ENCODE peak calls at places on chromosomes 3 and 15, in nine cellular contexts. One of them, this sample, is unnamed.

GRCh38 chr3:171851685-171852084 is 8.5 kb downstream of the TMEM212 start:
- DNase-seq in GM12891: no peak
- DNase-seq in body of pancreas: no peak
- DNase-seq in lower leg skin: no peak
- DNase-seq in suprapubic skin: no peak
- DNase-seq in K562: no peak
- DNase-seq in transverse colon: no peak
- DNase-seq in tibial nerve: no peak
- DNase-seq in A549: peak
- DNase-seq in this sample: no peak

GRCh38 chr3:155604126-155604525 is 140.7 kb downstream of the PLCH1 start:
- DNase-seq in tibial nerve: no peak
- DNase-seq in GM12891: no peak
- DNase-seq in body of pancreas: no peak
- DNase-seq in A549: no peak
- DNase-seq in K562: no peak
- DNase-seq in suprapubic skin: no peak
- DNase-seq in lower leg skin: no peak
- DNase-seq in transverse colon: no peak
- DNase-seq in this sample: no peak

GRCh38 chr3:114899186-114899931 is 247.7 kb downstream of the ZBTB20 start:
- DNase-seq in body of pancreas: peak
- DNase-seq in tibial nerve: no peak
- DNase-seq in transverse colon: peak
- DNase-seq in suprapubic skin: no peak
- DNase-seq in K562: no peak
- DNase-seq in lower leg skin: no peak
- DNase-seq in GM12891: no peak
- DNase-seq in A549: peak
- DNase-seq in this sample: peak

GRCh38 chr3:34015204-34016142 is 217.0 kb downstream of the PDCD6IP start:
- DNase-seq in tibial nerve: no peak
- DNase-seq in transverse colon: no peak
- DNase-seq in K562: peak
- DNase-seq in lower leg skin: no peak
- DNase-seq in A549: peak
- DNase-seq in suprapubic skin: no peak
- DNase-seq in body of pancreas: no peak
- DNase-seq in GM12891: no peak
- DNase-seq in this sample: no peak

GRCh38 chr3:33377931-33378330 is 62.3 kb downstream of the UBP1 start:
- DNase-seq in suprapubic skin: no peak
- DNase-seq in body of pancreas: no peak
- DNase-seq in lower leg skin: no peak
- DNase-seq in A549: peak
- DNase-seq in GM12891: no peak
- DNase-seq in tibial nerve: no peak
- DNase-seq in K562: no peak
- DNase-seq in transverse colon: no peak
- DNase-seq in this sample: no peak

GRCh38 chr15:81023483-81024264 is 23.0 kb downstream of the TLNRD1 start:
- DNase-seq in body of pancreas: peak
- DNase-seq in A549: no peak
- DNase-seq in lower leg skin: peak
- DNase-seq in transverse colon: peak
- DNase-seq in tibial nerve: peak
- DNase-seq in suprapubic skin: peak
- DNase-seq in GM12891: no peak
- DNase-seq in K562: peak
- DNase-seq in this sample: no peak

GRCh38 chr3:123409443-123410148 is 39.3 kb downstream of the ADCY5 start:
- DNase-seq in body of pancreas: peak
- DNase-seq in GM12891: no peak
- DNase-seq in lower leg skin: no peak
- DNase-seq in suprapubic skin: no peak
- DNase-seq in tibial nerve: no peak
- DNase-seq in A549: peak
- DNase-seq in K562: no peak
- DNase-seq in transverse colon: peak
- DNase-seq in this sample: no peak

GRCh38 chr3:127320529-127321121 is 32.8 kb upstream of the PRR20G start:
- DNase-seq in transverse colon: no peak
- DNase-seq in A549: no peak
- DNase-seq in GM12891: no peak
- DNase-seq in suprapubic skin: no peak
- DNase-seq in K562: no peak
- DNase-seq in lower leg skin: no peak
- DNase-seq in tibial nerve: no peak
- DNase-seq in body of pancreas: no peak
- DNase-seq in this sample: no peak

GRCh38 chr15:50145451-50145872 is 26.4 kb upstream of the ATP8B4 start:
- DNase-seq in K562: peak
- DNase-seq in body of pancreas: peak
- DNase-seq in suprapubic skin: no peak
- DNase-seq in A549: peak
- DNase-seq in lower leg skin: no peak
- DNase-seq in GM12891: no peak
- DNase-seq in transverse colon: no peak
- DNase-seq in tibial nerve: no peak
- DNase-seq in this sample: no peak

GRCh38 chr3:54426431-54426830 is 304.1 kb downstream of the CACNA2D3 start:
- DNase-seq in suprapubic skin: no peak
- DNase-seq in GM12891: no peak
- DNase-seq in tibial nerve: no peak
- DNase-seq in transverse colon: no peak
- DNase-seq in K562: no peak
- DNase-seq in lower leg skin: no peak
- DNase-seq in A549: no peak
- DNase-seq in body of pancreas: no peak
- DNase-seq in this sample: no peak

GRCh38 chr3:98977520-98977919 is 76.0 kb upstream of the DCBLD2 start:
- DNase-seq in tibial nerve: no peak
- DNase-seq in transverse colon: no peak
- DNase-seq in GM12891: peak
- DNase-seq in suprapubic skin: no peak
- DNase-seq in lower leg skin: no peak
- DNase-seq in A549: peak
- DNase-seq in body of pancreas: no peak
- DNase-seq in K562: no peak
- DNase-seq in this sample: no peak

GRCh38 chr15:25397110-25397509 is 41.7 kb downstream of the UBE3A start:
- DNase-seq in A549: no peak
- DNase-seq in suprapubic skin: no peak
- DNase-seq in transverse colon: no peak
- DNase-seq in body of pancreas: no peak
- DNase-seq in K562: no peak
- DNase-seq in lower leg skin: no peak
- DNase-seq in tibial nerve: no peak
- DNase-seq in GM12891: no peak
- DNase-seq in this sample: no peak

GRCh38 chr3:14803981-14804834 is 14.6 kb upstream of the FGD5 start:
- DNase-seq in K562: no peak
- DNase-seq in lower leg skin: no peak
- DNase-seq in A549: no peak
- DNase-seq in GM12891: no peak
- DNase-seq in body of pancreas: no peak
- DNase-seq in tibial nerve: no peak
- DNase-seq in suprapubic skin: no peak
- DNase-seq in transverse colon: no peak
- DNase-seq in this sample: no peak

GRCh38 chr15:65300924-65301441 is 3.5 kb upstream of the RNU5B-1 start:
- DNase-seq in A549: no peak
- DNase-seq in GM12891: no peak
- DNase-seq in lower leg skin: no peak
- DNase-seq in transverse colon: no peak
- DNase-seq in tibial nerve: no peak
- DNase-seq in suprapubic skin: no peak
- DNase-seq in K562: no peak
- DNase-seq in body of pancreas: no peak
- DNase-seq in this sample: no peak

GRCh38 chr3:190983875-190984274 is 121.4 kb upstream of the GMNC start:
- DNase-seq in body of pancreas: no peak
- DNase-seq in GM12891: no peak
- DNase-seq in tibial nerve: no peak
- DNase-seq in A549: no peak
- DNase-seq in suprapubic skin: no peak
- DNase-seq in lower leg skin: no peak
- DNase-seq in K562: no peak
- DNase-seq in transverse colon: no peak
- DNase-seq in this sample: no peak

GRCh38 chr3:59212128-59212764 is 162.4 kb upstream of the CFAP20DC start:
- DNase-seq in tibial nerve: no peak
- DNase-seq in lower leg skin: no peak
- DNase-seq in suprapubic skin: no peak
- DNase-seq in K562: peak
- DNase-seq in transverse colon: no peak
- DNase-seq in body of pancreas: no peak
- DNase-seq in A549: peak
- DNase-seq in GM12891: peak
- DNase-seq in this sample: no peak

GRCh38 chr3:51715231-51716058 is 8.6 kb downstream of the GRM2 start:
- DNase-seq in tibial nerve: no peak
- DNase-seq in transverse colon: no peak
- DNase-seq in lower leg skin: peak
- DNase-seq in body of pancreas: no peak
- DNase-seq in GM12891: peak
- DNase-seq in suprapubic skin: peak
- DNase-seq in A549: no peak
- DNase-seq in K562: no peak
- DNase-seq in this sample: no peak

GRCh38 chr3:72559377-72559776 is 288.9 kb downstream of the SHQ1 start:
- DNase-seq in GM12891: no peak
- DNase-seq in body of pancreas: no peak
- DNase-seq in K562: no peak
- DNase-seq in tibial nerve: no peak
- DNase-seq in suprapubic skin: no peak
- DNase-seq in lower leg skin: no peak
- DNase-seq in A549: no peak
- DNase-seq in transverse colon: no peak
- DNase-seq in this sample: no peak

GRCh38 chr3:23113455-23114171 is 89.5 kb upstream of the UBE2E2 start:
- DNase-seq in A549: peak
- DNase-seq in transverse colon: no peak
- DNase-seq in tibial nerve: no peak
- DNase-seq in K562: no peak
- DNase-seq in GM12891: no peak
- DNase-seq in lower leg skin: peak
- DNase-seq in body of pancreas: no peak
- DNase-seq in suprapubic skin: no peak
- DNase-seq in this sample: no peak

DNA sequence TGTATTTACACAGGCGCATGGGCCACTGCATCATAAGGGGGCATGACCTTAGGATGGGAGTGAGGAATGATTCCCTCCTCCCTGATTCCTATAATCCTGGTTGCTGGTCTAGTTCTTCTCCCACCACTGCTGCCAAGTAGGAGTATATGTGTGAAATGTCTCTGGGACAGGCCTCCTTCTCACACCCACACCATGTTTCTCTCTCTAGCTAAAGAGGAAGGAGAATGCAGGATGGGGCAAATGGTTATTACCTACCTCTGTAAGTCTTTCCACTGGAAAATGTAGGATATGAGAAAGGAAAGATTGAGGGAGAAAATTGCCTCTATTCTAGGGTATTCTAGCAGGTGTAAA is 159.2 kb downstream of the THSD4 start:
- DNase-seq in suprapubic skin: no peak
- DNase-seq in transverse colon: no peak
- DNase-seq in K562: no peak
- DNase-seq in lower leg skin: no peak
- DNase-seq in A549: no peak
- DNase-seq in tibial nerve: no peak
- DNase-seq in body of pancreas: no peak
- DNase-seq in GM12891: no peak
- DNase-seq in this sample: no peak
- TF ChIP-seq POLR2A in suprapubic skin: no peak
- TF ChIP-seq POLR2A in transverse colon: no peak
- TF ChIP-seq POLR2A in K562: no peak
- TF ChIP-seq POLR2A in lower leg skin: no peak
- TF ChIP-seq POLR2A in A549: no peak
- TF ChIP-seq POLR2A in tibial nerve: no peak
- TF ChIP-seq POLR2A in body of pancreas: no peak
- TF ChIP-seq POLR2A in GM12891: no peak
- TF ChIP-seq POLR2A in this sample: no peak

GRCh38 chr3:184459355-184459754 is 79.5 kb downstream of the CHRD start:
- DNase-seq in transverse colon: no peak
- DNase-seq in tibial nerve: no peak
- DNase-seq in GM12891: no peak
- DNase-seq in body of pancreas: no peak
- DNase-seq in A549: no peak
- DNase-seq in suprapubic skin: no peak
- DNase-seq in lower leg skin: peak
- DNase-seq in K562: no peak
- DNase-seq in this sample: no peak
- TF ChIP-seq POLR2A in transverse colon: no peak
- TF ChIP-seq POLR2A in tibial nerve: no peak
- TF ChIP-seq POLR2A in GM12891: no peak
- TF ChIP-seq POLR2A in body of pancreas: no peak
- TF ChIP-seq POLR2A in A549: no peak
- TF ChIP-seq POLR2A in suprapubic skin: no peak
- TF ChIP-seq POLR2A in lower leg skin: no peak
- TF ChIP-seq POLR2A in K562: no peak
- TF ChIP-seq POLR2A in this sample: no peak

DNA sequence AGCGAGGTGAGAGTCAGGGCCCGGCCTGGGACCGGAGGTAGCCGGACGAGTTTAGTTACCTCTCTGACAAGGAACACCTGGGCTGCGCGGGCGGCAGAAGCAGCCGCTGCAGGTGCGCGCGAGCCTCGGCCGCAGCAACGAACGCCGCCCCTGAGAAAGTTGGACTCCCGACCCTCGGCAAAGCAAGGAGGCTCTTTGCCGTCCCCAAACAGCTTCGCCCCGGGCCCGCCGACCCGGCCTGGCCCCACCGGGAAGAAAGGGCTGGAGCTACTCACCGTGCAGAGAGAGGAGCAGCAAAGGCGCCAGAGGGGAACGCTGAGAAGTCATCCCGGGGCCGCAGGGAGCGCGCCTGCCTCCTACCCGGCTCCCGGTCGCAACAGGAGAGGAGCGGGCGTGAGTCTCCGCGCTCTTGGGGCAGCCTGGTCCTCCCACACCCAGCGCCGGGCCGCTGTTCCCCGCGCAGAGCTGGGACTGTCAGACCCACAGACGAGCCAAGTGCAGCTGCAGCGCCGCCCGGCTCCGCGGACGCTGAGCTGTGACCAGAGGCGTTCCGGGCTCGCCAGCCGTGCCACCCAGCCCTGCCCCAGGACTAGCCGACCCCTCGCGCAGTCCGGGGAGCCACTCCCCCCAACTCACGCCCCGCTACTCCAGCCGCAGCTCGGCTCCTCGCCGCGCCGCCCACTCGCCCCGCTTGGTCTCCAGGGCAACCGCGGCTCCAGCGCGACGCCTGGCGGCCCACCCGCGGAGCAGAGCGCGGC is at the start of gene IGSF11:
- DNase-seq in GM12891: peak
- DNase-seq in tibial nerve: peak
- DNase-seq in suprapubic skin: peak
- DNase-seq in body of pancreas: peak
- DNase-seq in K562: peak
- DNase-seq in lower leg skin: peak
- DNase-seq in A549: peak
- DNase-seq in transverse colon: peak
- DNase-seq in this sample: peak
- TF ChIP-seq POLR2A in GM12891: no peak
- TF ChIP-seq POLR2A in tibial nerve: peak
- TF ChIP-seq POLR2A in suprapubic skin: no peak
- TF ChIP-seq POLR2A in body of pancreas: peak
- TF ChIP-seq POLR2A in K562: no peak
- TF ChIP-seq POLR2A in lower leg skin: no peak
- TF ChIP-seq POLR2A in A549: peak
- TF ChIP-seq POLR2A in transverse colon: no peak
- TF ChIP-seq POLR2A in this sample: no peak

GRCh38 chr3:41683666-41684350 is 278.1 kb downstream of the ULK4 start:
- DNase-seq in K562: no peak
- DNase-seq in tibial nerve: no peak
- DNase-seq in GM12891: no peak
- DNase-seq in suprapubic skin: no peak
- DNase-seq in transverse colon: peak
- DNase-seq in lower leg skin: no peak
- DNase-seq in A549: peak
- DNase-seq in body of pancreas: no peak
- DNase-seq in this sample: no peak
- TF ChIP-seq POLR2A in K562: no peak
- TF ChIP-seq POLR2A in tibial nerve: no peak
- TF ChIP-seq POLR2A in GM12891: no peak
- TF ChIP-seq POLR2A in suprapubic skin: no peak
- TF ChIP-seq POLR2A in transverse colon: no peak
- TF ChIP-seq POLR2A in lower leg skin: no peak
- TF ChIP-seq POLR2A in A549: no peak
- TF ChIP-seq POLR2A in body of pancreas: no peak
- TF ChIP-seq POLR2A in this sample: no peak

This sample was measured in breast epithelium.